ENCODE peak calls at places on chromosomes 12 and 14, in eight cellular contexts. One of them, this sample, is unnamed.

GRCh38 chr14:65357091-65357490 is 55.4 kb upstream of the FUT8 start:
- DNase-seq in HFF-Myc: no peak
- DNase-seq in lower leg skin: no peak
- DNase-seq in RWPE1: no peak
- DNase-seq in type B pancreatic cell: no peak
- DNase-seq in heart left ventricle: no peak
- DNase-seq in progenitor cell of endocrine pancreas: no peak
- DNase-seq in left ventricle myocardium inferior: peak
- DNase-seq in this sample: no peak

GRCh38 chr12:86666311-86666710 is 410.1 kb upstream of the MGAT4C start:
- DNase-seq in HFF-Myc: no peak
- DNase-seq in lower leg skin: no peak
- DNase-seq in RWPE1: no peak
- DNase-seq in type B pancreatic cell: no peak
- DNase-seq in heart left ventricle: no peak
- DNase-seq in progenitor cell of endocrine pancreas: no peak
- DNase-seq in left ventricle myocardium inferior: no peak
- DNase-seq in this sample: no peak

GRCh38 chr14:100903672-100904185 is at the start of gene RTL1:
- DNase-seq in HFF-Myc: no peak
- DNase-seq in lower leg skin: no peak
- DNase-seq in RWPE1: no peak
- DNase-seq in type B pancreatic cell: no peak
- DNase-seq in heart left ventricle: no peak
- DNase-seq in progenitor cell of endocrine pancreas: no peak
- DNase-seq in left ventricle myocardium inferior: no peak
- DNase-seq in this sample: no peak

GRCh38 chr12:78929075-78929418 is 64.5 kb downstream of the SYT1 start:
- DNase-seq in HFF-Myc: no peak
- DNase-seq in lower leg skin: no peak
- DNase-seq in RWPE1: no peak
- DNase-seq in type B pancreatic cell: no peak
- DNase-seq in heart left ventricle: no peak
- DNase-seq in progenitor cell of endocrine pancreas: no peak
- DNase-seq in left ventricle myocardium inferior: no peak
- DNase-seq in this sample: no peak

GRCh38 chr14:49999216-49999761 is 106.4 kb downstream of the ARF6 start:
- DNase-seq in HFF-Myc: peak
- DNase-seq in lower leg skin: peak
- DNase-seq in RWPE1: peak
- DNase-seq in type B pancreatic cell: no peak
- DNase-seq in heart left ventricle: peak
- DNase-seq in progenitor cell of endocrine pancreas: no peak
- DNase-seq in left ventricle myocardium inferior: peak
- DNase-seq in this sample: peak

GRCh38 chr12:109714141-109714912 is 702 bp downstream of the FAM222A start:
- DNase-seq in HFF-Myc: no peak
- DNase-seq in lower leg skin: no peak
- DNase-seq in RWPE1: peak
- DNase-seq in type B pancreatic cell: peak
- DNase-seq in heart left ventricle: peak
- DNase-seq in progenitor cell of endocrine pancreas: peak
- DNase-seq in left ventricle myocardium inferior: peak
- DNase-seq in this sample: peak

GRCh38 chr14:104249706-104250105 is 111.3 kb downstream of the KIF26A start:
- DNase-seq in HFF-Myc: no peak
- DNase-seq in lower leg skin: no peak
- DNase-seq in RWPE1: no peak
- DNase-seq in type B pancreatic cell: peak
- DNase-seq in heart left ventricle: no peak
- DNase-seq in progenitor cell of endocrine pancreas: no peak
- DNase-seq in left ventricle myocardium inferior: no peak
- DNase-seq in this sample: peak

GRCh38 chr12:25276199-25276937 is 25.6 kb upstream of the KRAS start:
- DNase-seq in HFF-Myc: peak
- DNase-seq in lower leg skin: no peak
- DNase-seq in RWPE1: peak
- DNase-seq in type B pancreatic cell: no peak
- DNase-seq in heart left ventricle: no peak
- DNase-seq in progenitor cell of endocrine pancreas: no peak
- DNase-seq in left ventricle myocardium inferior: no peak
- DNase-seq in this sample: no peak

GRCh38 chr12:4610481-4610880 is 38.4 kb downstream of the AKAP3 start:
- DNase-seq in HFF-Myc: no peak
- DNase-seq in lower leg skin: no peak
- DNase-seq in RWPE1: no peak
- DNase-seq in type B pancreatic cell: no peak
- DNase-seq in heart left ventricle: no peak
- DNase-seq in progenitor cell of endocrine pancreas: no peak
- DNase-seq in left ventricle myocardium inferior: no peak
- DNase-seq in this sample: no peak

GRCh38 chr14:89503458-89503996 is 86.5 kb upstream of the FOXN3 start:
- DNase-seq in HFF-Myc: no peak
- DNase-seq in lower leg skin: no peak
- DNase-seq in RWPE1: no peak
- DNase-seq in type B pancreatic cell: peak
- DNase-seq in heart left ventricle: no peak
- DNase-seq in progenitor cell of endocrine pancreas: no peak
- DNase-seq in left ventricle myocardium inferior: no peak
- DNase-seq in this sample: no peak

GRCh38 chr12:91562476-91562875 is 379.9 kb upstream of the DCN start:
- DNase-seq in HFF-Myc: no peak
- DNase-seq in lower leg skin: no peak
- DNase-seq in RWPE1: no peak
- DNase-seq in type B pancreatic cell: no peak
- DNase-seq in heart left ventricle: no peak
- DNase-seq in progenitor cell of endocrine pancreas: no peak
- DNase-seq in left ventricle myocardium inferior: no peak
- DNase-seq in this sample: no peak

GRCh38 chr14:100904307-100905019 is 941 bp upstream of the RTL1 start:
- DNase-seq in HFF-Myc: no peak
- DNase-seq in lower leg skin: no peak
- DNase-seq in RWPE1: no peak
- DNase-seq in type B pancreatic cell: no peak
- DNase-seq in heart left ventricle: no peak
- DNase-seq in progenitor cell of endocrine pancreas: peak
- DNase-seq in left ventricle myocardium inferior: no peak
- DNase-seq in this sample: no peak

GRCh38 chr12:42892702-42893101 is 303.2 kb upstream of the PRICKLE1 start:
- DNase-seq in HFF-Myc: no peak
- DNase-seq in lower leg skin: no peak
- DNase-seq in RWPE1: no peak
- DNase-seq in type B pancreatic cell: no peak
- DNase-seq in heart left ventricle: no peak
- DNase-seq in progenitor cell of endocrine pancreas: no peak
- DNase-seq in left ventricle myocardium inferior: no peak
- DNase-seq in this sample: no peak

GRCh38 chr12:100827901-100828520 is 33.4 kb downstream of the ANO4 start:
- DNase-seq in HFF-Myc: no peak
- DNase-seq in lower leg skin: no peak
- DNase-seq in RWPE1: peak
- DNase-seq in type B pancreatic cell: no peak
- DNase-seq in heart left ventricle: no peak
- DNase-seq in progenitor cell of endocrine pancreas: no peak
- DNase-seq in left ventricle myocardium inferior: no peak
- DNase-seq in this sample: no peak

GRCh38 chr14:33528655-33529054 is 422.2 kb downstream of the EGLN3 start:
- DNase-seq in HFF-Myc: no peak
- DNase-seq in lower leg skin: no peak
- DNase-seq in RWPE1: no peak
- DNase-seq in type B pancreatic cell: no peak
- DNase-seq in heart left ventricle: no peak
- DNase-seq in progenitor cell of endocrine pancreas: no peak
- DNase-seq in left ventricle myocardium inferior: no peak
- DNase-seq in this sample: no peak

GRCh38 chr12:127179199-127179598 is 1087.8 kb upstream of the TMEM132C start:
- DNase-seq in HFF-Myc: no peak
- DNase-seq in lower leg skin: peak
- DNase-seq in RWPE1: no peak
- DNase-seq in type B pancreatic cell: no peak
- DNase-seq in heart left ventricle: no peak
- DNase-seq in progenitor cell of endocrine pancreas: no peak
- DNase-seq in left ventricle myocardium inferior: no peak
- DNase-seq in this sample: no peak

GRCh38 chr14:55707365-55707804 is 127.4 kb downstream of the KTN1 start:
- DNase-seq in HFF-Myc: peak
- DNase-seq in lower leg skin: no peak
- DNase-seq in RWPE1: peak
- DNase-seq in type B pancreatic cell: no peak
- DNase-seq in heart left ventricle: no peak
- DNase-seq in progenitor cell of endocrine pancreas: no peak
- DNase-seq in left ventricle myocardium inferior: no peak
- DNase-seq in this sample: no peak

GRCh38 chr12:5163661-5164060 is 120.0 kb downstream of the KCNA5 start:
- DNase-seq in HFF-Myc: no peak
- DNase-seq in lower leg skin: no peak
- DNase-seq in RWPE1: no peak
- DNase-seq in type B pancreatic cell: no peak
- DNase-seq in heart left ventricle: no peak
- DNase-seq in progenitor cell of endocrine pancreas: no peak
- DNase-seq in left ventricle myocardium inferior: no peak
- DNase-seq in this sample: no peak

GRCh38 chr12:39329015-39329414 is 113.9 kb downstream of the KIF21A start:
- DNase-seq in HFF-Myc: no peak
- DNase-seq in lower leg skin: no peak
- DNase-seq in RWPE1: peak
- DNase-seq in type B pancreatic cell: no peak
- DNase-seq in heart left ventricle: no peak
- DNase-seq in progenitor cell of endocrine pancreas: no peak
- DNase-seq in left ventricle myocardium inferior: no peak
- DNase-seq in this sample: no peak

GRCh38 chr14:29316936-29317335 is 550.3 kb downstream of the FOXG1 start:
- DNase-seq in HFF-Myc: no peak
- DNase-seq in lower leg skin: no peak
- DNase-seq in RWPE1: no peak
- DNase-seq in type B pancreatic cell: no peak
- DNase-seq in heart left ventricle: no peak
- DNase-seq in progenitor cell of endocrine pancreas: no peak
- DNase-seq in left ventricle myocardium inferior: no peak
- DNase-seq in this sample: no peak

GRCh38 chr12:3099146-3099545 is 22.0 kb downstream of the TSPAN9 start:
- DNase-seq in HFF-Myc: no peak
- DNase-seq in lower leg skin: no peak
- DNase-seq in RWPE1: no peak
- DNase-seq in type B pancreatic cell: no peak
- DNase-seq in heart left ventricle: no peak
- DNase-seq in progenitor cell of endocrine pancreas: no peak
- DNase-seq in left ventricle myocardium inferior: no peak
- DNase-seq in this sample: no peak

GRCh38 chr12:52380271-52380694 is 5.2 kb downstream of the KRT84 start:
- DNase-seq in HFF-Myc: no peak
- DNase-seq in lower leg skin: no peak
- DNase-seq in RWPE1: no peak
- DNase-seq in type B pancreatic cell: no peak
- DNase-seq in heart left ventricle: no peak
- DNase-seq in progenitor cell of endocrine pancreas: no peak
- DNase-seq in left ventricle myocardium inferior: no peak
- DNase-seq in this sample: no peak

GRCh38 chr12:79206871-79207270 is 342.3 kb downstream of the SYT1 start:
- DNase-seq in HFF-Myc: no peak
- DNase-seq in lower leg skin: no peak
- DNase-seq in RWPE1: peak
- DNase-seq in type B pancreatic cell: no peak
- DNase-seq in heart left ventricle: no peak
- DNase-seq in progenitor cell of endocrine pancreas: no peak
- DNase-seq in left ventricle myocardium inferior: no peak
- DNase-seq in this sample: no peak

GRCh38 chr14:42804146-42804545 is 1197.5 kb downstream of the LRFN5 start:
- DNase-seq in HFF-Myc: no peak
- DNase-seq in lower leg skin: no peak
- DNase-seq in RWPE1: no peak
- DNase-seq in type B pancreatic cell: no peak
- DNase-seq in heart left ventricle: no peak
- DNase-seq in progenitor cell of endocrine pancreas: no peak
- DNase-seq in left ventricle myocardium inferior: no peak
- DNase-seq in this sample: no peak

DNA sequence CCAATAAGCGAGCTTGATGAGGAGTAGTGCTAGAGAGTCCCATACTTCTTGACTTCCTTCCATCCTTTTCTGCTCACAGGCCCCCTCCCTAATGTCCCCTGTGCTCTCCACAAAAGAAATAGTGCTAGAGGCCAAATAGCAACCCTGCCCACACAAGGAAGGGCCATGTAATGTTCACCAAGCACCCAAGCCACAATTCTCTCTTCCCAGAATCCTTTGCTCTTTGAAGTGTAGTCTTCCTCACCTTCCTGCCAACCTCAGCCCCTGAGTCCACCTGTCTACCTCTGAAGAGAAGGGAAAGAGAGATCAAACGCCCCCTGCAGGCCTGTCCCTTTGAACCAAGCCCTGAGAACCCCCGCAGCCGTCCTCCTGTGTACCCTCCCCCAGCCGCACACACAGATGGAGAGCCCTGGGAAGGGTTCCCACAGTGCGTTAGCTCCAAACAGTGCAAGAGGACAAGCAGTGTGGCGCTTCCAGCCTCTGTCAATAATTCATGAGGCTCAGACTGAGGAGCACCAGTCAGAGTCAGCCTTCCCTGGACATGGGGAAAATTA is 1.9 kb upstream of the DHRS4 start:
- DNase-seq in HFF-Myc: no peak
- DNase-seq in lower leg skin: no peak
- DNase-seq in RWPE1: no peak
- DNase-seq in type B pancreatic cell: no peak
- DNase-seq in heart left ventricle: no peak
- DNase-seq in progenitor cell of endocrine pancreas: no peak
- DNase-seq in left ventricle myocardium inferior: no peak
- DNase-seq in this sample: no peak
- TF ChIP-seq CTCF in HFF-Myc: peak
- TF ChIP-seq CTCF in lower leg skin: no peak
- TF ChIP-seq CTCF in RWPE1: no peak
- TF ChIP-seq CTCF in type B pancreatic cell: no peak
- TF ChIP-seq CTCF in heart left ventricle: no peak
- TF ChIP-seq CTCF in progenitor cell of endocrine pancreas: peak
- TF ChIP-seq CTCF in left ventricle myocardium inferior: no peak
- TF ChIP-seq CTCF in this sample: no peak

GRCh38 chr14:92984082-92984788 is 61.3 kb downstream of the CHGA start:
- DNase-seq in HFF-Myc: no peak
- DNase-seq in lower leg skin: no peak
- DNase-seq in RWPE1: no peak
- DNase-seq in type B pancreatic cell: no peak
- DNase-seq in heart left ventricle: no peak
- DNase-seq in progenitor cell of endocrine pancreas: no peak
- DNase-seq in left ventricle myocardium inferior: no peak
- DNase-seq in this sample: no peak
- TF ChIP-seq CTCF in HFF-Myc: no peak
- TF ChIP-seq CTCF in lower leg skin: no peak
- TF ChIP-seq CTCF in RWPE1: no peak
- TF ChIP-seq CTCF in type B pancreatic cell: no peak
- TF ChIP-seq CTCF in heart left ventricle: no peak
- TF ChIP-seq CTCF in progenitor cell of endocrine pancreas: no peak
- TF ChIP-seq CTCF in left ventricle myocardium inferior: no peak
- TF ChIP-seq CTCF in this sample: no peak

GRCh38 chr12:26629864-26630263 is 203.1 kb downstream of the ITPR2 start:
- DNase-seq in HFF-Myc: no peak
- DNase-seq in lower leg skin: no peak
- DNase-seq in RWPE1: no peak
- DNase-seq in type B pancreatic cell: no peak
- DNase-seq in heart left ventricle: no peak
- DNase-seq in progenitor cell of endocrine pancreas: no peak
- DNase-seq in left ventricle myocardium inferior: no peak
- DNase-seq in this sample: no peak
- TF ChIP-seq CTCF in HFF-Myc: peak
- TF ChIP-seq CTCF in lower leg skin: no peak
- TF ChIP-seq CTCF in RWPE1: no peak
- TF ChIP-seq CTCF in type B pancreatic cell: no peak
- TF ChIP-seq CTCF in heart left ventricle: peak
- TF ChIP-seq CTCF in progenitor cell of endocrine pancreas: peak
- TF ChIP-seq CTCF in left ventricle myocardium inferior: peak
- TF ChIP-seq CTCF in this sample: no peak

GRCh38 chr12:96132819-96133218 is 61.4 kb upstream of the ELK3 start:
- DNase-seq in HFF-Myc: peak
- DNase-seq in lower leg skin: no peak
- DNase-seq in RWPE1: no peak
- DNase-seq in type B pancreatic cell: no peak
- DNase-seq in heart left ventricle: no peak
- DNase-seq in progenitor cell of endocrine pancreas: no peak
- DNase-seq in left ventricle myocardium inferior: no peak
- DNase-seq in this sample: no peak
- TF ChIP-seq CTCF in HFF-Myc: peak
- TF ChIP-seq CTCF in lower leg skin: no peak
- TF ChIP-seq CTCF in RWPE1: no peak
- TF ChIP-seq CTCF in type B pancreatic cell: peak
- TF ChIP-seq CTCF in heart left ventricle: peak
- TF ChIP-seq CTCF in progenitor cell of endocrine pancreas: peak
- TF ChIP-seq CTCF in left ventricle myocardium inferior: peak
- TF ChIP-seq CTCF in this sample: no peak

This sample was measured in activated B cell treated with CpG ODN at 0.5 μM for 24 hours.